ENCODE peak calls at places on chromosome 17, in nine cellular contexts. F is astrocyte of the hippocampus; N is stimulated activated CD4-positive, alpha-beta T cell treated with anti-CD3 and anti-CD28 coated beads, Interleukin-4, amount 100 ng/mL, for 4 hours; S is ELF-1; R is T-helper 2 cell; M is activated CD4-positive, CD25-positive, alpha-beta regulatory T cell; P is AG09319; G is heart right ventricle; D is lung. J is an unnamed sample.

GRCh38 chr17:68048996-68049395 is 13.5 kb downstream of the KPNA2 start:
- DNase-seq in P (no peak), G (no peak), R (no peak), S (peak; percentile 44), N (no peak), D (no peak), F (no peak), M (no peak), J (no peak)

GRCh38 chr17:29661220-29661619 is 38.5 kb upstream of the CORO6 start:
- DNase-seq in N (no peak), G (no peak), D (no peak), M (no peak), S (no peak), P (no peak), R (no peak), F (no peak), J (no peak)

GRCh38 chr17:31654936-31655335 is 204.1 kb downstream of the COPRS start:
- DNase-seq in F (no peak), R (no peak), M (no peak), G (no peak), P (no peak), N (no peak), D (no peak), S (peak; percentile 77), J (no peak)

GRCh38 chr17:3838206-3838605 is 7.8 kb downstream of the NCBP3 start:
- DNase-seq in R (no peak), D (no peak), P (no peak), N (no peak), F (no peak), G (no peak), S (no peak), M (no peak), J (peak; percentile 63)

GRCh38 chr17:6075050-6075449 is 4.9 kb downstream of the WSCD1 start:
- DNase-seq in N (no peak), G (no peak), M (no peak), R (no peak), D (no peak), F (no peak), S (no peak), P (no peak), J (no peak)

GRCh38 chr17:19453296-19453695 is 42.3 kb downstream of the RNF112 start:
- DNase-seq in R (no peak), G (no peak), F (no peak), M (no peak), P (no peak), S (no peak), N (no peak), D (no peak), J (no peak)

GRCh38 chr17:49991409-49991808 is 3.6 kb downstream of the DLX3 start:
- DNase-seq in P (no peak), N (no peak), R (no peak), G (no peak), M (no peak), S (no peak), F (no peak), D (no peak), J (no peak)

GRCh38 chr17:78412403-78412802 is 34.0 kb downstream of the PGS1 start:
- DNase-seq in D (no peak), P (no peak), F (no peak), R (no peak), S (no peak), N (peak; percentile 10), M (no peak), G (no peak), J (no peak)

GRCh38 chr17:15392326-15392739 is 50.9 kb upstream of the TEKT3 start:
- DNase-seq in D (no peak), S (no peak), M (no peak), F (peak; percentile 76), N (no peak), G (no peak), R (no peak), P (peak; percentile 22), J (no peak)

GRCh38 chr17:3892095-3892998 is 506 bp downstream of the CAMKK1 start:
- DNase-seq in G (peak; percentile 80), R (peak; percentile 55), S (peak; percentile 40), F (peak; percentile 63), P (no peak), D (peak; percentile 83), N (peak; percentile 87), M (peak; percentile 77), J (peak; percentile 78)

GRCh38 chr17:39231587-39232551 is 6.1 kb upstream of the STAC2 start:
- DNase-seq in S (peak; percentile 69), P (no peak), M (no peak), G (peak; percentile 29), N (peak; percentile 53), D (no peak), F (peak; percentile 67), R (no peak), J (peak; percentile 40)

J was measured in mucosa of gallbladder.